ENCODE peak calls at places on chromosome 17, in four cellular contexts. Z is SK-N-SH, U is GM12878, J is HepG2. I is an unnamed sample.

GRCh38 chr17:19725486-19725885 is 9.1 kb upstream of the SLC47A2 start:
- DNase-seq in J (no peak), U (no peak), Z (no peak), I (no peak)

GRCh38 chr17:11300738-11301137 is 59.7 kb downstream of the SHISA6 start:
- DNase-seq in U (no peak), Z (no peak), J (no peak), I (no peak)

GRCh38 chr17:40348562-40349476 is 15.7 kb downstream of the GJD3 start:
- DNase-seq in J (no peak), U (no peak), Z (peak), I (no peak)

GRCh38 chr17:68512967-68513474 is 791 bp downstream of the PRKAR1A start:
- DNase-seq in Z (peak), U (no peak), J (no peak), I (peak)

GRCh38 chr17:50469005-50469605 is 425 bp upstream of the CHAD start:
- DNase-seq in Z (peak), U (no peak), J (no peak), I (no peak)

GRCh38 chr17:45311762-45312476 is 4.9 kb downstream of the MAP3K14 start:
- DNase-seq in Z (peak), J (peak), U (no peak), I (peak)

GRCh38 chr17:42284020-42284369 is 4.3 kb upstream of the STAT5A start:
- DNase-seq in Z (peak), J (no peak), U (no peak), I (no peak)

GRCh38 chr17:21033350-21033749 is 9.5 kb downstream of the USP22 start:
- DNase-seq in U (no peak), Z (no peak), J (no peak), I (no peak)

GRCh38 chr17:2695961-2696760 is 15.4 kb downstream of the CLUH start:
- DNase-seq in J (no peak), Z (peak), U (no peak), I (no peak)

GRCh38 chr17:38871992-38872605 is 2.2 kb downstream of the LASP1 start:
- DNase-seq in Z (no peak), J (no peak), U (no peak), I (no peak)

GRCh38 chr17:18944646-18945045 is 7.3 kb upstream of the SLC5A10 start:
- DNase-seq in U (no peak), Z (no peak), J (no peak), I (no peak)

GRCh38 chr17:61072648-61073047 is 327.0 kb upstream of the TBX2 start:
- DNase-seq in U (no peak), Z (no peak), J (no peak), I (no peak)

GRCh38 chr17:40123811-40124114 is 2.0 kb downstream of the MSL1 start:
- DNase-seq in Z (no peak), U (no peak), J (no peak), I (no peak)

GRCh38 chr17:80653856-80654255 is 109.2 kb downstream of the RPTOR start:
- DNase-seq in U (no peak), Z (no peak), J (no peak), I (no peak)

GRCh38 chr17:55259684-55260111 is 5.1 kb upstream of the HLF start:
- DNase-seq in U (no peak), J (no peak), Z (no peak), I (no peak)
- TF ChIP-seq PBX3 in U (no peak), J (no peak), Z (no peak), I (no peak)

GRCh38 chr17:64205804-64206203 is 57.3 kb downstream of the TEX2 start:
- DNase-seq in J (no peak), Z (no peak), U (no peak), I (no peak)

GRCh38 chr17:64198711-64199110 is 64.3 kb downstream of the TEX2 start:
- DNase-seq in J (no peak), U (no peak), Z (no peak), I (no peak)

GRCh38 chr17:64200080-64201042 is 62.7 kb downstream of the TEX2 start:
- DNase-seq in U (peak), Z (no peak), J (no peak), I (no peak)

GRCh38 chr17:64203630-64204029 is 59.4 kb downstream of the TEX2 start:
- DNase-seq in Z (no peak), J (no peak), U (no peak), I (no peak)

DNA sequence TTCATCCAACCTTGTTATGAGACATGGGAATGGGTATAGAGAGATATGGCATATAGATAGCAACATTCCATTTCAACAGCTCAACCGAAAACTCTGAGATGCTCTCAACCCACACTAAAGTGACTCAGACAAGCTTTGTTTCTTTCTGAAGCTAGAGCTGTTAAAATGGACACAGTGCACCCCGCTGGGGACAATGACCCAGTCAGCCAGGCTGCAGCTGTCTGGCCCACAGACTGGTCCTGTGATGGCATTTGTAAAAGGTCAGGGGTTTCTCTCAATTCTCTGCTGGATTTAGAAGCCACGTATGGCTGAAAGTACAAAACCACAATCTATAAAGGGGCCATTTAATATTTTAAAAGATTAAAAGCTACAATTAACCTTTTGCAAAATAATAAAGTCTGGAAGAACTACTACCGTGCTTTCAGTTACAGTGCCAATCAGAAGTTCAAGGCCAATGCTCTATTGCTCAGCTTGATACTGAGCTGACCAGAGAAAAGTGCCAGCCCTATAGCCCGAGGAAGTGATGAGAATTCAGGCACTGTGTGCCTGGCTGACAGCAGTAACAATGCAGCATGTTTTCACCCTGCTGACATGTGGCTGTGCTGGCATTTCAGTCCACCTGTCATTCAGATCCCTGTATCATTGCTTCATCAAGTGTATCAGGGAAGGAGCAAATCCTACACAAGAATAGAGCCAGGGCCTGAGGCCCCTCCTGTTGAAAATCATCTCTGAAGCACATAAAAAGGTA is 60.2 kb downstream of the TEX2 start:
- DNase-seq in J (peak), Z (peak), U (no peak), I (no peak)
- TF ChIP-seq PBX3 in J (no peak), Z (peak), U (no peak), I (no peak)

DNA sequence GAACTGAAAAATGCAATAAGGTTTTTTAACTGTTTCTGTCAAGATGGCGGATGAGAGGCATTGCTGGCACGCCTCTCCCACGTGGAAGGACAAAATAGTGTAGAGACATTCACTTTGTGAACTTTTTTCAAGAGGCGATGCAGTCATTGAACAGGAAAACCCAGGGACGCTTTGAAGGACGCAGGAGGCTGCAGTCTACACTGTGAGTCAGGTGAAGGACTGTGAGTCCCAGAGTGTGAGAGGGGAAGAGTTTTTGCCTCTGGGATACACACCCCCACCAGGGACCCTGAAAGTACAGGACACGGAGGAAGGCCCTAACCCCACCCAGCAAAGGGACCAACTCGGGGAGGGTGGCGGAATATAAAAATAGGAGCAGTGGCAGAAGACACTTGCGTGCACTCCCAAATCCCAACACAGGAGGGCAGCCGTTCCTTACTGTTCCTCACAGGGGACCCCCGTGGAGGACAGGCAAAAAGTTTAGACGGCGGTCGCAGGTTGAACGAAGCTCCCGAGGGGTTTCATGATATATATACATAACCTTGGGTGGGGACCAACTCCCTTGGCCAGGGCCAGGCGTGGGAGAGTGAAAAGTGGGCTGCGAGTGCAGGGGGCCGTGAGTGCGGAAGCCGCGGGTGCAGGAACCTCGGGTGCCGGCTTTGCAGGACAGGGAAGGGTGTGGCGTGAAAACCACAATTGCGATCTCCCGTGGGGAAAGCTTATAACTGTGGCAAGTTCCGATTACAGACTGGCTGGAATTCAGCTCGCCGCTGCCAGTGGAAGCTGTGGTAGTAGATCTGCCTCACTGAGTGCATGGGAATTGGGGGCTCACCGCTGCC is 82.0 kb upstream of the ALOX12 start:
- DNase-seq in U (no peak), Z (peak), J (peak), I (peak)
- TF ChIP-seq PBX3 in U (no peak), Z (no peak), J (no peak), I (no peak)

DNA sequence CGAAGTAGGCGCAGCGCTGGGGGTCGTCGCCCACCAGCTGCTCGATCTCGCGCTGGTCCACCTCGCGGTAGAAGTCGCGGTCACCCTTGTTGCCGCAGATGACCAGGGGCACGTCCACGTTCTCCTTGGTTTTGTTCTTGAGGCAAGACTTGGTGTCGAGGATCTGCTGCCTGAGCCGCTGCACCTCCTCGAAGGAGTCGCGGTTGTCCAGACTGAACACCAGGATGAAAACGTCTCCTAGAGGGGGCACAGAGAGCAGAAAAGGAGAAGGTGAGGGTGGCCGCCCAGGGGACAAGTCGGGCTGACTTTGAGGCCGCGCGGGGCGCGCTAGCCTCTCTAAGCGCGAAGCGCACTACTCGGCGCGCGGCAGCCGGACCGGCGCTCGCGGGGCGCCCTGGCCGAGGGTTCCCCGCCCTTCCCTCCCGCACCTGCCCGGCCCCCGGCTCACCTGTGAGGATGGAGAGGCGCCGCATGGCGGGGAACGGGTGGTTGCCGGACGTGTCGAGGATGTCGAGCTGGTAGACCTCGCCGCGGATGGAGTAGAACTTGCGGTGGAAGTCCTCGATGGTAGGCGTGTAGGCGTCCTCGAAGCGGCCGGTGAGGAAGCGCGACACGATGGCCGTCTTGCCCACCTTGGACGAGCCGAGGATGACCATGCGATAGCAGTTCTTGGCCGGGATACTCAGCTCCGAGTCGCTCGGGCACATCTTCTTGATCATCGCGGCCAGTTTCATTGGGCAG is 577 bp downstream of the RASD1 start:
- DNase-seq in U (no peak), J (no peak), Z (no peak), I (no peak)
- TF ChIP-seq PBX3 in U (no peak), J (no peak), Z (no peak), I (no peak)

GRCh38 chr17:63824362-63824761 is 2.9 kb upstream of the PSMC5 start:
- DNase-seq in J (no peak), U (no peak), Z (no peak), I (no peak)
- TF ChIP-seq PBX3 in J (no peak), U (no peak), Z (no peak), I (no peak)

DNA sequence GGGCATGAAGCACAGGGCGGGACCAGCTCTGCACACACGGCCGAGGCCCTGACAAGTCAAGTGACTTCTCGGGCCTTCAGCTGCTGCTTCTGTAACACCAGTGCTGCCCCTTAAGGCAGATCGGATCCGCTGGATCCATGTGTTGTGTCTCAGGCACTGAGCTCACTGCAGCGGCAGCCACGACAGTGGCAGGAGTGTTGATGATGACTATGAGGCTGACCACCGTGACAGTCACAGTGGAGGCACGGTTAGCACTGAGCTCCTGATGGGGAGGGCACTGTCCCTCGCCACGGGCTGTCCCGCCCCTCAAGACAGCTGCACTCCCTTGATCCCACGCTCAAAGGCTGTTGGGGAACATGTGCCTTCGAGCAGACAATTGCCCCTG is 29.4 kb downstream of the PEMT start:
- DNase-seq in Z (no peak), U (no peak), J (no peak), I (no peak)
- TF ChIP-seq PBX3 in Z (no peak), U (no peak), J (no peak), I (no peak)